ENCODE peak calls at places on chromosomes 11 and 22, in seven cellular contexts. One of them, this sample, is unnamed.
A peak's percentile ranks its signal among the peaks of the same experiment; 100 is the strongest.

GRCh38 chr11:69140635-69141034 is 15.1 kb upstream of the SMIM38 start:
- DNase-seq in SK-N-SH: no peak
- DNase-seq in GM12891: no peak
- DNase-seq in HepG2: no peak
- DNase-seq in H1: no peak
- DNase-seq in GM12878: no peak
- DNase-seq in K562: no peak
- DNase-seq in this sample: no peak

GRCh38 chr11:102680945-102681344 is 24.6 kb downstream of the MMP27 start:
- DNase-seq in SK-N-SH: no peak
- DNase-seq in GM12891: no peak
- DNase-seq in HepG2: no peak
- DNase-seq in H1: no peak
- DNase-seq in GM12878: no peak
- DNase-seq in K562: no peak
- DNase-seq in this sample: no peak

GRCh38 chr11:19084661-19085315 is 24.3 kb upstream of the MRGPRX2 start:
- DNase-seq in SK-N-SH: no peak
- DNase-seq in GM12891: no peak
- DNase-seq in HepG2: no peak
- DNase-seq in H1: no peak
- DNase-seq in GM12878: no peak
- DNase-seq in K562: no peak
- DNase-seq in this sample: no peak

GRCh38 chr11:70568504-70569172 is 170.3 kb downstream of the CTTN start:
- DNase-seq in SK-N-SH: peak; percentile 73
- DNase-seq in GM12891: no peak
- DNase-seq in HepG2: no peak
- DNase-seq in H1: peak; percentile 72
- DNase-seq in GM12878: no peak
- DNase-seq in K562: peak; percentile 45
- DNase-seq in this sample: no peak

GRCh38 chr11:113593698-113594308 is 112.3 kb downstream of the TMPRSS5 start:
- DNase-seq in SK-N-SH: no peak
- DNase-seq in GM12891: no peak
- DNase-seq in HepG2: no peak
- DNase-seq in H1: no peak
- DNase-seq in GM12878: peak; percentile 25
- DNase-seq in K562: peak; percentile 68
- DNase-seq in this sample: no peak

GRCh38 chr11:46641639-46642038 is 24.3 kb downstream of the ATG13 start:
- DNase-seq in SK-N-SH: no peak
- DNase-seq in GM12891: no peak
- DNase-seq in HepG2: no peak
- DNase-seq in H1: no peak
- DNase-seq in GM12878: no peak
- DNase-seq in K562: no peak
- DNase-seq in this sample: no peak

GRCh38 chr22:29093501-29093921 is 20.7 kb downstream of the KREMEN1 start:
- DNase-seq in SK-N-SH: peak; percentile 65
- DNase-seq in GM12891: no peak
- DNase-seq in HepG2: no peak
- DNase-seq in H1: no peak
- DNase-seq in GM12878: no peak
- DNase-seq in K562: no peak
- DNase-seq in this sample: no peak

GRCh38 chr22:31692186-31692886 is 30.3 kb upstream of the PISD start:
- DNase-seq in SK-N-SH: no peak
- DNase-seq in GM12891: no peak
- DNase-seq in HepG2: no peak
- DNase-seq in H1: no peak
- DNase-seq in GM12878: no peak
- DNase-seq in K562: no peak
- DNase-seq in this sample: no peak

GRCh38 chr11:17683378-17684161 is 35.8 kb upstream of the MYOD1 start:
- DNase-seq in SK-N-SH: no peak
- DNase-seq in GM12891: no peak
- DNase-seq in HepG2: peak; percentile 42
- DNase-seq in H1: no peak
- DNase-seq in GM12878: no peak
- DNase-seq in K562: no peak
- DNase-seq in this sample: no peak

GRCh38 chr11:71246559-71246958 is 5.8 kb downstream of the SHANK2 start:
- DNase-seq in SK-N-SH: peak; percentile 3
- DNase-seq in GM12891: no peak
- DNase-seq in HepG2: no peak
- DNase-seq in H1: no peak
- DNase-seq in GM12878: no peak
- DNase-seq in K562: no peak
- DNase-seq in this sample: no peak

GRCh38 chr11:1749787-1750351 is 526 bp downstream of the IFITM10 start:
- DNase-seq in SK-N-SH: no peak
- DNase-seq in GM12891: no peak
- DNase-seq in HepG2: no peak
- DNase-seq in H1: no peak
- DNase-seq in GM12878: no peak
- DNase-seq in K562: no peak
- DNase-seq in this sample: no peak

GRCh38 chr22:24413726-24414385 is 13.5 kb upstream of the ADORA2A start:
- DNase-seq in SK-N-SH: peak; percentile 11
- DNase-seq in GM12891: no peak
- DNase-seq in HepG2: no peak
- DNase-seq in H1: no peak
- DNase-seq in GM12878: no peak
- DNase-seq in K562: no peak
- DNase-seq in this sample: no peak

GRCh38 chr22:44181033-44181911 is 547 bp downstream of the PARVG start:
- DNase-seq in SK-N-SH: no peak
- DNase-seq in GM12891: peak; percentile 47
- DNase-seq in HepG2: no peak
- DNase-seq in H1: no peak
- DNase-seq in GM12878: no peak
- DNase-seq in K562: no peak
- DNase-seq in this sample: no peak

GRCh38 chr11:7307836-7308235 is 56.1 kb downstream of the SYT9 start:
- DNase-seq in SK-N-SH: no peak
- DNase-seq in GM12891: peak; percentile 5
- DNase-seq in HepG2: no peak
- DNase-seq in H1: no peak
- DNase-seq in GM12878: peak; percentile 21
- DNase-seq in K562: no peak
- DNase-seq in this sample: no peak

GRCh38 chr22:39991164-39991860 is 3.4 kb upstream of the FAM83F start:
- DNase-seq in SK-N-SH: no peak
- DNase-seq in GM12891: no peak
- DNase-seq in HepG2: peak; percentile 40
- DNase-seq in H1: no peak
- DNase-seq in GM12878: no peak
- DNase-seq in K562: no peak
- DNase-seq in this sample: no peak

GRCh38 chr11:94750319-94751215 is 17.6 kb upstream of the AMOTL1 start:
- DNase-seq in SK-N-SH: no peak
- DNase-seq in GM12891: no peak
- DNase-seq in HepG2: no peak
- DNase-seq in H1: no peak
- DNase-seq in GM12878: no peak
- DNase-seq in K562: no peak
- DNase-seq in this sample: no peak

GRCh38 chr11:94749367-94749766 is 18.8 kb upstream of the AMOTL1 start:
- DNase-seq in SK-N-SH: no peak
- DNase-seq in GM12891: no peak
- DNase-seq in HepG2: no peak
- DNase-seq in H1: no peak
- DNase-seq in GM12878: no peak
- DNase-seq in K562: no peak
- DNase-seq in this sample: no peak

GRCh38 chr11:94747136-94748110 is 20.7 kb upstream of the AMOTL1 start:
- DNase-seq in SK-N-SH: no peak
- DNase-seq in GM12891: no peak
- DNase-seq in HepG2: no peak
- DNase-seq in H1: no peak
- DNase-seq in GM12878: no peak
- DNase-seq in K562: no peak
- DNase-seq in this sample: no peak

GRCh38 chr11:94742645-94743044 is 25.5 kb upstream of the AMOTL1 start:
- DNase-seq in SK-N-SH: no peak
- DNase-seq in GM12891: no peak
- DNase-seq in HepG2: no peak
- DNase-seq in H1: no peak
- DNase-seq in GM12878: no peak
- DNase-seq in K562: no peak
- DNase-seq in this sample: no peak

DNA sequence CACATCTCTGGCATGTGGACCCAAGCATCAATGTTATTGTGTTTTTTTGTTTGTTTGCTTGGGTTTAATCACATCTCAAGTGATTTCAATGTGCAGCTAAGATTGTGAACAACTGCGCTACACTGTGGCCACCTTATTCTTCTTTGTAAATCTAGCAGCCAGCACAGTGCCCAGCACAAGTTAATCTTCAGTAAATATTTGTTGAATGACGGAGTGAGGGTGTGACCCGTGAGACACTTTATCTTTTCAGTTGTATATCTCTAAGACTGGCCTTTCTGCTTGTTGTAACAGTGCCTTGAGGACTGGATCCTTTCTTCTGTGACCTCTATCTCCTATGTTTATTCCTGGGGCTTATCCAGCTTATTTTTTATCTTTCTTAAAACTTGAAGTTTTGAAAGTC is 21.4 kb upstream of the AMOTL1 start:
- DNase-seq in SK-N-SH: no peak
- DNase-seq in GM12891: no peak
- DNase-seq in HepG2: no peak
- DNase-seq in H1: no peak
- DNase-seq in GM12878: no peak
- DNase-seq in K562: no peak
- DNase-seq in this sample: no peak
- TF ChIP-seq POLR2AphosphoS5 in SK-N-SH: no peak
- TF ChIP-seq POLR2AphosphoS5 in GM12891: no peak
- TF ChIP-seq POLR2AphosphoS5 in HepG2: no peak
- TF ChIP-seq POLR2AphosphoS5 in H1: no peak
- TF ChIP-seq POLR2AphosphoS5 in GM12878: no peak
- TF ChIP-seq POLR2AphosphoS5 in K562: no peak
- TF ChIP-seq POLR2AphosphoS5 in this sample: no peak

DNA sequence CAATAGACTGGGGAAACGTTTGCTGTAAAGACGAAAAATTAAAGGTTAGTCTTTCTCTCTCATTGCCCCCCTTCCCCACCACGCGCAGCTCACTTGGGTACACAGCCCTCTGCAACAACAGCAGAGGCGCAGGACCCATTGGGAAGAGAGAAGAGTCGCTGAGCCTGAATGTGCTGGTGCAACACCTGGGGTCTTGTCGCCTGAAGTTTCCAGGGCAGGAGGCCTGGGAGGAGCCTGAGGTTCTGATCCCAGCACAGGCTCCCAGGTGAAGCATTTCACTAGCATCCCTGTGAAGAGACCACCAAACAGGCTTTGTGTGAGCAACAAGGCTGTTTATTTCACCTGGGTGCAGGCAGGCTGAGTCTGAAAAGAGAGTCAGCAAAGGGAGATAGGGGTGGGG is 116.2 kb upstream of the NTM start:
- DNase-seq in SK-N-SH: no peak
- DNase-seq in GM12891: no peak
- DNase-seq in HepG2: no peak
- DNase-seq in H1: peak; percentile 69
- DNase-seq in GM12878: no peak
- DNase-seq in K562: no peak
- DNase-seq in this sample: no peak
- TF ChIP-seq TAF1 in SK-N-SH: no peak
- TF ChIP-seq TAF1 in GM12891: no peak
- TF ChIP-seq TAF1 in HepG2: no peak
- TF ChIP-seq TAF1 in H1: peak; percentile 34
- TF ChIP-seq TAF1 in GM12878: no peak
- TF ChIP-seq TAF1 in K562: no peak
- TF ChIP-seq TAF1 in this sample: no peak

DNA sequence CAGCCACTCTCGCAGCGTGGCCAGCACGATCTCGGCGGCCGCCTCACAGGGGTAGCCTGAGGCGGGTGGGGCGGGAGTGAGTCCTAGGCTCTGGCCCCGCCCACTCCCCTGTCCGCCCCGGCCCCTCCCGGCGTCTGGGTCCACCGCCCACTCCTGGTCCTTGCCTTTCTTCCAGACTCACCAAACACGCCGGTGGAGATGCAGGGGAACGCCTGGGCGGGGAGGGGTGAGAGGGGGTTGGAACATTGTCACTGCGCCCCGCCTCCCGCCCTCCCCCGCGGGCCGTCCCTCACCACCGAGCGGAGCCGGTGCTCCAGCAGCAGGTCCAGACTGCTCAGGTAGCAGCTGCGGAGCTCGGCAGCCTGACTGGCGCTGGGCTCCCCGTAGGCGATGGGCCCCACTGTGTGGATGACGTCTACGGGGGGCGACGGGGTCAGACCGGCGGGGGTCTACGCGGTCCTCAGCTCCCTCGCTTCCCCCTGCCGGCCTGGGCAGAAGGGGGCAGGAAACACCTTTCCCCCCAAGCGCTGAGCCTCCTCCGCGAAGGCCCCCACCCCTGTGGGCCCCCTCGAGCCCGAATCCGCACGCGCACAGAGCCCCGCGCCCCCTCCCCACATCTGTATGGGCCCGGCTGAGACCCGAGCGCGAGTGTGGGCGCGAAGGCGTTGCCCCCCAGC is 13.2 kb downstream of the OTUB1 start:
- DNase-seq in SK-N-SH: peak; percentile 66
- DNase-seq in GM12891: peak; percentile 86
- DNase-seq in HepG2: no peak
- DNase-seq in H1: peak; percentile 87
- DNase-seq in GM12878: no peak
- DNase-seq in K562: peak; percentile 82
- DNase-seq in this sample: peak; percentile 73
- TF ChIP-seq POLR2AphosphoS5 in SK-N-SH: no peak
- TF ChIP-seq POLR2AphosphoS5 in GM12891: no peak
- TF ChIP-seq POLR2AphosphoS5 in HepG2: no peak
- TF ChIP-seq POLR2AphosphoS5 in H1: no peak
- TF ChIP-seq POLR2AphosphoS5 in GM12878: no peak
- TF ChIP-seq POLR2AphosphoS5 in K562: no peak
- TF ChIP-seq POLR2AphosphoS5 in this sample: no peak

DNA sequence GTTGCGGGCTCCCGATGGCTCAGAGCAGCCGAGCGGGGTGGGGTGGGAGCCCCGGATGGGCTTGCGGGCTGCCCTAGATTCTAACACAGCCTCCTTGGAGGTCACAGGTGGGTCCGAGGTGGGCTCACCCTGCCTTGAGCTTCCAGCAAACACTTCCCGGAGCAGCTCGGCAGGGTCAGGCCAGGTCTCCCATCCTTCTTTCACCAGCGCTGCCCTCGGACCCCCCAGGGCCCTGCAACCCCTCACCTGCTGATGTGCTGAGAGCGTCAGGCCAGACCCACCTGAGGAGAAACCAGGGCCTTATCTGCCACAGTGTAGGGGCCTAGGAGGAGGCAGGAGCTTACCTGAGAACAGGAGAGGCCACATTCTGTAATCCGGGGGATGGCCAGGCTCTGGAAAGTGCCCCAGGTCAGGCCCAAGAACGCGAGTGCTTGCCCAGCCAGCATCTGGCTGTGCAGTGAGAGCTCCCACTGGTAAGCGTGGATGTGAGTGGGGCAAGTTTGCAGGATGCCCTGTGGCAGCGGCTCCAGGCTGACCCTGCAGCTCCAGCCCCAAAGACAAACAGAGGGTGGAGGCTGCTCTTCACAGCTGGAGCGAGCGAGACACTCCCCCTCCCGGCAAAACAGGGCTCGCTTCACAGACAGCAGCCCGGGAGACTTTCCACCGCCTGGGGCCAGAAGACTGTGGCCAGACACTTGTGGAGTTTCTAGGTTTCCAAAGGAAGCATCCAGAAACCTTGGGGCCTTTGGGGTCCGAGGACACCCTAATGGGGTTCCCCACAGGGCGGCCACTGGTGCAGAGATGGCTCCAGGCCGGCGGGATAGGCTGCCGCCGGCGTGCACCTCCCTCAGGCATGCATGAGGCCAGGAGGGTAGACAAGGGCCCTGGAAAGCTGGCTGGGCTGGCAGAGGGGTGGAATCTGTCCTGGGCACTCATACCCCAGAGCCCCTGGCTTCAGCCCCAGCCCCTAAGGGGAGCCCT is at the start of gene IL17REL:
- DNase-seq in SK-N-SH: peak; percentile 43
- DNase-seq in GM12891: peak; percentile 25
- DNase-seq in HepG2: no peak
- DNase-seq in H1: peak; percentile 54
- DNase-seq in GM12878: no peak
- DNase-seq in K562: peak; percentile 44
- DNase-seq in this sample: no peak
- TF ChIP-seq TAF1 in SK-N-SH: no peak
- TF ChIP-seq TAF1 in GM12891: no peak
- TF ChIP-seq TAF1 in HepG2: no peak
- TF ChIP-seq TAF1 in H1: no peak
- TF ChIP-seq TAF1 in GM12878: no peak
- TF ChIP-seq TAF1 in K562: no peak
- TF ChIP-seq TAF1 in this sample: no peak

This sample was measured in GM12892.